ENCODE peak calls at places on chromosome 2, in seven cellular contexts. L, M, A, T, J, N and X are unnamed samples.

GRCh38 chr2:196697825-196698224 is 58.3 kb downstream of the CCDC150 start:
- DNase-seq in L (no peak), M (no peak), A (no peak), T (no peak), J (no peak), N (no peak), X (no peak)

GRCh38 chr2:143705108-143705686 is 576.0 kb downstream of the ARHGAP15 start:
- DNase-seq in L (peak), M (no peak), A (no peak), T (no peak), J (no peak), N (no peak), X (no peak)

GRCh38 chr2:138744709-138745108 is 35.5 kb downstream of the NXPH2 start:
- DNase-seq in L (no peak), M (no peak), A (no peak), T (no peak), J (no peak), N (no peak), X (no peak)

GRCh38 chr2:16272038-16272788 is 331.9 kb downstream of the MYCN start:
- DNase-seq in L (no peak), M (no peak), A (no peak), T (no peak), J (no peak), N (no peak), X (no peak)

GRCh38 chr2:231795525-231796327 is 9.5 kb downstream of the COPS7B start:
- DNase-seq in L (peak), M (peak), A (no peak), T (peak), J (peak), N (peak), X (peak)

GRCh38 chr2:128421286-128421685 is 102.6 kb upstream of the HS6ST1 start:
- DNase-seq in L (no peak), M (no peak), A (peak), T (no peak), J (no peak), N (no peak), X (no peak)

GRCh38 chr2:50388324-50388723 is 643.6 kb downstream of the NRXN1 start:
- DNase-seq in L (no peak), M (no peak), A (no peak), T (no peak), J (no peak), N (no peak), X (no peak)

GRCh38 chr2:11250400-11251277 is 93.8 kb downstream of the ROCK2 start:
- DNase-seq in L (peak), M (no peak), A (no peak), T (no peak), J (no peak), N (no peak), X (no peak)

GRCh38 chr2:170394988-170395387 is 217.0 kb downstream of the MYO3B start:
- DNase-seq in L (peak), M (no peak), A (no peak), T (no peak), J (no peak), N (peak), X (no peak)

GRCh38 chr2:119180891-119181290 is 22.3 kb upstream of the C1QL2 start:
- DNase-seq in L (no peak), M (no peak), A (no peak), T (no peak), J (no peak), N (no peak), X (no peak)

GRCh38 chr2:101113441-101114267 is 37.5 kb downstream of the TBC1D8 start:
- DNase-seq in L (peak), M (peak), A (no peak), T (peak), J (peak), N (peak), X (no peak)

GRCh38 chr2:50746526-50746925 is 285.4 kb downstream of the NRXN1 start:
- DNase-seq in L (peak), M (no peak), A (no peak), T (peak), J (no peak), N (peak), X (peak)

GRCh38 chr2:63059434-63060078 is 8.9 kb downstream of the OTX1 start:
- DNase-seq in L (no peak), M (no peak), A (no peak), T (no peak), J (no peak), N (no peak), X (no peak)

GRCh38 chr2:86015006-86015405 is 90.7 kb downstream of the POLR1A start:
- DNase-seq in L (no peak), M (no peak), A (no peak), T (no peak), J (no peak), N (no peak), X (no peak)

GRCh38 chr2:210167227-210167626 is 4.0 kb downstream of the KANSL1L start:
- DNase-seq in L (peak), M (no peak), A (no peak), T (no peak), J (no peak), N (no peak), X (no peak)

GRCh38 chr2:88880441-88880953 is 189.0 kb downstream of the RPIA start:
- DNase-seq in L (peak), M (peak), A (no peak), T (peak), J (peak), N (peak), X (peak)

GRCh38 chr2:60827369-60827768 is 54.0 kb upstream of the REL start:
- DNase-seq in L (no peak), M (no peak), A (no peak), T (no peak), J (no peak), N (no peak), X (no peak)

GRCh38 chr2:109535217-109535946 is 78.4 kb downstream of the SEPTIN10 start:
- DNase-seq in L (no peak), M (no peak), A (no peak), T (no peak), J (no peak), N (no peak), X (no peak)

GRCh38 chr2:54605836-54606235 is 117.6 kb upstream of the EML6 start:
- DNase-seq in L (peak), M (no peak), A (no peak), T (no peak), J (no peak), N (no peak), X (no peak)

GRCh38 chr2:47189635-47190034 is 34.5 kb upstream of the STPG4 start:
- DNase-seq in L (peak), M (peak), A (no peak), T (no peak), J (no peak), N (no peak), X (no peak)

GRCh38 chr2:166891727-166892126 is 3.4 kb downstream of the XIRP2 start:
- DNase-seq in L (no peak), M (no peak), A (no peak), T (no peak), J (no peak), N (no peak), X (no peak)

GRCh38 chr2:210172219-210172575 is 988 bp upstream of the KANSL1L start:
- DNase-seq in L (no peak), M (no peak), A (no peak), T (no peak), J (no peak), N (no peak), X (no peak)

GRCh38 chr2:206556357-206556949 is 85.8 kb upstream of the FAM237A start:
- DNase-seq in L (peak), M (peak), A (no peak), T (peak), J (peak), N (peak), X (peak)

GRCh38 chr2:215290980-215291599 is 20.8 kb upstream of the ATIC start:
- DNase-seq in L (peak), M (no peak), A (no peak), T (no peak), J (no peak), N (no peak), X (no peak)

GRCh38 chr2:65918760-65919187 is 486.4 kb upstream of the SPRED2 start:
- DNase-seq in L (no peak), M (no peak), A (no peak), T (no peak), J (no peak), N (no peak), X (no peak)

GRCh38 chr2:104583791-104584190 is 270.1 kb upstream of the POU3F3 start:
- DNase-seq in L (no peak), M (no peak), A (no peak), T (no peak), J (no peak), N (no peak), X (no peak)

GRCh38 chr2:223238301-223238700 is 186.3 kb downstream of the KCNE4 start:
- DNase-seq in L (peak), M (peak), A (no peak), T (no peak), J (no peak), N (no peak), X (no peak)

GRCh38 chr2:149213764-149214493 is 116.5 kb upstream of the LYPD6 start:
- DNase-seq in L (no peak), M (no peak), A (no peak), T (no peak), J (no peak), N (no peak), X (no peak)

GRCh38 chr2:133139847-133140533 is 428.3 kb downstream of the NCKAP5 start:
- DNase-seq in L (no peak), M (no peak), A (no peak), T (no peak), J (no peak), N (peak), X (peak)

GRCh38 chr2:109214651-109215371 is 85.8 kb downstream of the SH3RF3 start:
- DNase-seq in L (no peak), M (no peak), A (no peak), T (no peak), J (no peak), N (no peak), X (no peak)

GRCh38 chr2:138016703-138017102 is 52.4 kb downstream of the HNMT start:
- DNase-seq in L (peak), M (no peak), A (no peak), T (no peak), J (no peak), N (no peak), X (no peak)

GRCh38 chr2:183780072-183780471 is 655.8 kb downstream of the NUP35 start:
- DNase-seq in L (no peak), M (no peak), A (no peak), T (no peak), J (no peak), N (no peak), X (no peak)

GRCh38 chr2:232300894-232301387 is 77.6 kb upstream of the ALPP start:
- DNase-seq in L (peak), M (no peak), A (no peak), T (no peak), J (peak), N (no peak), X (no peak)

GRCh38 chr2:47007221-47007825 is 91.7 kb upstream of the MCFD2 start:
- DNase-seq in L (no peak), M (no peak), A (no peak), T (no peak), J (no peak), N (no peak), X (no peak)